ENCODE peak calls at places on chromosomes 1 and 21, in ten cellular contexts. T is activated CD8-positive, alpha-beta memory T cell treated with anti-CD3 and anti-CD28 coated beads for 4 hours; Q is GM12865; A is dorsolateral prefrontal cortex; P is amygdala; C is iPS-NIHi11; F is foreskin melanocyte; N is central memory CD4-positive, alpha-beta T cell; X is OCI-LY7; Z is activated T-cell treated with anti-CD3 and anti-CD28 coated beads for 1 hour. H is an unnamed sample.

GRCh38 chr21:46157396-46157986 is 2.1 kb upstream of the FTCD start:
- DNase-seq in T (no peak), Q (no peak), A (no peak), P (no peak), C (no peak), F (no peak), N (no peak), X (no peak), Z (no peak), H (no peak)

GRCh38 chr1:203126866-203127671 is 457 bp upstream of the ADORA1 start:
- DNase-seq in T (no peak), Q (no peak), A (no peak), P (no peak), C (no peak), F (no peak), N (no peak), X (no peak), Z (no peak), H (no peak)

GRCh38 chr21:36699026-36699545 is at the start of gene SIM2:
- DNase-seq in T (no peak), Q (no peak), A (no peak), P (no peak), C (no peak), F (no peak), N (no peak), X (no peak), Z (no peak), H (peak)

GRCh38 chr1:221912230-221912629 is 170.3 kb upstream of the DUSP10 start:
- DNase-seq in T (no peak), Q (no peak), A (no peak), P (no peak), C (no peak), F (no peak), N (no peak), X (no peak), Z (no peak), H (no peak)

GRCh38 chr1:205913451-205914204 is 29.6 kb downstream of the SLC26A9 start:
- DNase-seq in T (no peak), Q (no peak), A (no peak), P (no peak), C (no peak), F (no peak), N (no peak), X (no peak), Z (no peak), H (peak)

GRCh38 chr1:93033785-93034184 is 45.3 kb upstream of the MTF2 start:
- DNase-seq in T (no peak), Q (peak), A (no peak), P (no peak), C (no peak), F (no peak), N (no peak), X (peak), Z (no peak), H (no peak)

GRCh38 chr1:33152685-33153432 is 29.0 kb downstream of the TRIM62 start:
- DNase-seq in T (no peak), Q (peak), A (peak), P (no peak), C (peak), F (no peak), N (no peak), X (peak), Z (no peak), H (no peak)

GRCh38 chr1:169584483-169585144 is 1.7 kb downstream of the F5 start:
- DNase-seq in T (no peak), Q (no peak), A (no peak), P (no peak), C (no peak), F (no peak), N (no peak), X (no peak), Z (no peak), H (no peak)

GRCh38 chr1:217274416-217274815 is 356.5 kb downstream of the GPATCH2 start:
- DNase-seq in T (no peak), Q (no peak), A (no peak), P (no peak), C (no peak), F (no peak), N (no peak), X (no peak), Z (no peak), H (no peak)

GRCh38 chr1:81391100-81391828 is 409.5 kb upstream of the ADGRL2 start:
- DNase-seq in T (no peak), Q (no peak), A (no peak), P (no peak), C (no peak), F (no peak), N (no peak), X (no peak), Z (no peak), H (no peak)

GRCh38 chr1:110130113-110130591 is 17.9 kb downstream of the UBL4B start:
- DNase-seq in T (no peak), Q (no peak), A (no peak), P (no peak), C (peak), F (peak), N (no peak), X (no peak), Z (no peak), H (no peak)

GRCh38 chr1:22350171-22350961 is 101.3 kb upstream of the ZBTB40 start:
- DNase-seq in T (no peak), Q (no peak), A (no peak), P (no peak), C (peak), F (no peak), N (no peak), X (no peak), Z (no peak), H (no peak)

GRCh38 chr1:9101510-9102146 is 27.3 kb downstream of the GPR157 start:
- DNase-seq in T (no peak), Q (peak), A (no peak), P (no peak), C (peak), F (no peak), N (no peak), X (peak), Z (no peak), H (peak)

GRCh38 chr1:99481391-99481996 is 164.4 kb upstream of the PALMD start:
- DNase-seq in T (no peak), Q (peak), A (no peak), P (no peak), C (peak), F (peak), N (peak), X (peak), Z (no peak), H (peak)

GRCh38 chr1:225843426-225843795 is 33.5 kb downstream of the EPHX1 start:
- DNase-seq in T (no peak), Q (no peak), A (no peak), P (no peak), C (no peak), F (no peak), N (no peak), X (no peak), Z (no peak), H (no peak)

GRCh38 chr1:185438936-185439335 is 121.9 kb upstream of the IVNS1ABP start:
- DNase-seq in T (no peak), Q (no peak), A (no peak), P (no peak), C (no peak), F (peak), N (no peak), X (no peak), Z (no peak), H (no peak)

GRCh38 chr1:43834280-43835140 is 99.1 kb upstream of the ARTN start:
- DNase-seq in T (no peak), Q (no peak), A (no peak), P (no peak), C (no peak), F (peak), N (no peak), X (peak), Z (no peak), H (no peak)

GRCh38 chr21:16117331-16117730 is 387.5 kb downstream of the USP25 start:
- DNase-seq in T (no peak), Q (no peak), A (no peak), P (no peak), C (no peak), F (no peak), N (no peak), X (no peak), Z (no peak), H (no peak)